ENCODE peak calls at places on chromosomes 16 and 17, in six cellular contexts. J is GM10248; I is activated T-helper 9 cell treated with anti-CD3 and anti-CD28 coated beads, Interleukin-2, amount 50 U/mL, for 16 hours; A is nucleus accumbens; E is NCI-H1092; H is activated naive CD4-positive, alpha-beta T cell. Z is an unnamed sample.

GRCh38 chr17:63911657-63912100 is 621 bp upstream of the CSHL1 start:
- DNase-seq in E (no peak), I (peak), J (peak), A (peak), H (peak), Z (peak)

GRCh38 chr17:44608732-44609435 is 47.4 kb upstream of the MEIOC start:
- DNase-seq in I (no peak), H (no peak), A (no peak), E (peak), J (no peak), Z (no peak)

GRCh38 chr17:37478187-37478586 is 11.5 kb upstream of the DUSP14 start:
- DNase-seq in H (no peak), I (no peak), A (no peak), E (no peak), J (no peak), Z (peak)

GRCh38 chr17:82876602-82877391 is 37.0 kb upstream of the ZNF750 start:
- DNase-seq in J (no peak), E (no peak), H (no peak), I (no peak), A (peak), Z (peak)

GRCh38 chr16:3158498-3159314 is 23.9 kb downstream of the ZNF213 start:
- DNase-seq in I (peak), J (peak), E (no peak), H (peak), A (peak), Z (peak)

GRCh38 chr16:67884-68789 is 4.3 kb downstream of the RHBDF1 start:
- DNase-seq in J (no peak), I (no peak), A (peak), H (no peak), E (no peak), Z (peak)

GRCh38 chr16:28207425-28207824 is 4.3 kb downstream of the XPO6 start:
- DNase-seq in I (no peak), H (no peak), J (no peak), E (no peak), A (no peak), Z (no peak)

GRCh38 chr17:38533241-38533640 is 72.5 kb downstream of the SRCIN1 start:
- DNase-seq in J (no peak), E (no peak), I (no peak), A (no peak), H (no peak), Z (no peak)

GRCh38 chr17:6070895-6071511 is 824 bp downstream of the WSCD1 start:
- DNase-seq in H (no peak), A (peak), I (no peak), E (no peak), J (no peak), Z (no peak)

GRCh38 chr16:65537336-65537735 is 415.5 kb upstream of the CDH11 start:
- DNase-seq in A (no peak), E (no peak), J (no peak), I (no peak), H (no peak), Z (peak)

GRCh38 chr16:10314811-10315210 is 71.0 kb upstream of the ATF7IP2 start:
- DNase-seq in I (no peak), A (peak), H (no peak), J (no peak), E (no peak), Z (no peak)

GRCh38 chr16:88376053-88376834 is 6.5 kb upstream of the ZNF469 start:
- DNase-seq in I (no peak), E (no peak), J (no peak), H (no peak), A (peak), Z (no peak)

GRCh38 chr17:12256380-12256995 is 235.8 kb downstream of the MAP2K4 start:
- DNase-seq in I (no peak), A (peak), J (peak), H (no peak), E (no peak), Z (peak)

GRCh38 chr16:90035902-90036301 is 16.6 kb upstream of the DBNDD1 start:
- DNase-seq in H (no peak), J (no peak), E (no peak), I (no peak), A (no peak), Z (no peak)

GRCh38 chr17:31597646-31598387 is 206.3 kb downstream of the RAB11FIP4 start:
- DNase-seq in H (no peak), A (no peak), I (no peak), E (no peak), J (no peak), Z (no peak)

GRCh38 chr17:39618252-39618913 is 8.4 kb upstream of the PPP1R1B start:
- DNase-seq in J (no peak), E (no peak), I (no peak), A (no peak), H (no peak), Z (peak)

GRCh38 chr16:13503960-13504635 is 415.9 kb upstream of the ERCC4 start:
- DNase-seq in E (no peak), J (no peak), I (no peak), A (peak), H (no peak), Z (no peak)

GRCh38 chr17:79000396-79001189 is 9.0 kb downstream of the CANT1 start:
- DNase-seq in I (no peak), H (no peak), A (no peak), E (no peak), J (no peak), Z (no peak)

GRCh38 chr17:47857551-47858410 is 6.8 kb upstream of the SP6 start:
- DNase-seq in E (no peak), A (no peak), J (no peak), I (no peak), H (no peak), Z (no peak)

GRCh38 chr16:24525970-24526559 is 13.3 kb upstream of the RBBP6 start:
- DNase-seq in J (no peak), A (no peak), E (no peak), H (no peak), I (no peak), Z (peak)

Z was measured in AG08395.